ENCODE peak calls at places on chromosome 20, in four cellular contexts. Z is adipocyte; V is cardiac muscle cell; I is stimulated activated CD4-positive, alpha-beta T cell treated with anti-CD3 and anti-CD28 coated beads, Interleukin-12 subunit alpha, Interleukin-12 subunit beta, amount 100 ng/mL, for 4 hours. A is an unnamed sample.

GRCh38 chr20:32517914-32518592 is 67.1 kb downstream of the NOL4L start:
- DNase-seq in Z (no peak), V (no peak), I (no peak), A (no peak)

GRCh38 chr20:48335421-48336090 is 492.2 kb downstream of the PREX1 start:
- DNase-seq in Z (no peak), V (no peak), I (no peak), A (no peak)

GRCh38 chr20:47133809-47134456 is 222.6 kb downstream of the ZMYND8 start:
- DNase-seq in Z (peak), V (no peak), I (no peak), A (no peak)

GRCh38 chr20:50992733-50993457 is 30.0 kb downstream of the KCNG1 start:
- DNase-seq in Z (peak), V (peak), I (peak), A (peak)

GRCh38 chr20:11912013-11912663 is 5.6 kb upstream of the BTBD3 start:
- DNase-seq in Z (no peak), V (peak), I (no peak), A (no peak)

GRCh38 chr20:21189761-21190523 is 64.1 kb downstream of the KIZ start:
- DNase-seq in Z (no peak), V (no peak), I (no peak), A (peak)

GRCh38 chr20:409697-410559 is 1.8 kb downstream of the RBCK1 start:
- DNase-seq in Z (no peak), V (no peak), I (no peak), A (no peak)

GRCh38 chr20:10271470-10272219 is 53.0 kb downstream of the SNAP25 start:
- DNase-seq in Z (no peak), V (no peak), I (no peak), A (no peak)

GRCh38 chr20:38449046-38449445 is 13.9 kb upstream of the SNHG17 start:
- DNase-seq in Z (no peak), V (no peak), I (no peak), A (no peak)

GRCh38 chr20:63482021-63482587 is 9.6 kb upstream of the KCNQ2 start:
- DNase-seq in Z (no peak), V (no peak), I (no peak), A (no peak)

GRCh38 chr20:58420798-58421496 is 31.9 kb downstream of the VAPB start:
- DNase-seq in Z (peak), V (no peak), I (no peak), A (no peak)

GRCh38 chr20:19964289-19965263 is 52.6 kb upstream of the NAA20 start:
- DNase-seq in Z (peak), V (no peak), I (no peak), A (no peak)

GRCh38 chr20:35306931-35307517 is 14.8 kb upstream of the FAM83C start:
- DNase-seq in Z (peak), V (peak), I (no peak), A (peak)

GRCh38 chr20:45037050-45037449 is 63.9 kb downstream of the KCNS1 start:
- DNase-seq in Z (no peak), V (no peak), I (no peak), A (no peak)

GRCh38 chr20:36147707-36148106 is 6.8 kb upstream of the EPB41L1 start:
- DNase-seq in Z (peak), V (no peak), I (no peak), A (no peak)

GRCh38 chr20:15100506-15101160 is 763.2 kb upstream of the FLRT3 start:
- DNase-seq in Z (no peak), V (no peak), I (no peak), A (no peak)

GRCh38 chr20:51204794-51205193 is 181.9 kb upstream of the KCNG1 start:
- DNase-seq in Z (no peak), V (no peak), I (no peak), A (no peak)

GRCh38 chr20:37757550-37757949 is 63.7 kb downstream of the CTNNBL1 start:
- DNase-seq in Z (no peak), V (peak), I (no peak), A (no peak)

GRCh38 chr20:41989935-41990635 is 371.9 kb upstream of the CHD6 start:
- DNase-seq in Z (no peak), V (no peak), I (no peak), A (peak)

GRCh38 chr20:53891306-53891894 is 179.0 kb downstream of the BCAS1 start:
- DNase-seq in Z (no peak), V (no peak), I (no peak), A (no peak)

GRCh38 chr20:4067600-4068261 is 52.4 kb upstream of the RNF24 start:
- DNase-seq in Z (peak), V (no peak), I (no peak), A (no peak)

GRCh38 chr20:15257471-15257870 is 920.1 kb upstream of the FLRT3 start:
- DNase-seq in Z (no peak), V (no peak), I (no peak), A (no peak)

GRCh38 chr20:61684583-61685235 is 381.0 kb downstream of the TAF4 start:
- DNase-seq in Z (no peak), V (no peak), I (no peak), A (no peak)

GRCh38 chr20:12049125-12049524 is 131.4 kb downstream of the BTBD3 start:
- DNase-seq in Z (peak), V (no peak), I (no peak), A (no peak)

GRCh38 chr20:33862709-33863403 is 51.7 kb downstream of the CHMP4B start:
- DNase-seq in Z (peak), V (peak), I (peak), A (peak)

GRCh38 chr20:62040933-62041332 is 24.7 kb downstream of the TAF4 start:
- DNase-seq in Z (no peak), V (no peak), I (no peak), A (no peak)

GRCh38 chr20:19991826-19992225 is 25.3 kb upstream of the NAA20 start:
- DNase-seq in Z (no peak), V (peak), I (no peak), A (no peak)

GRCh38 chr20:11305406-11305805 is 612.3 kb upstream of the BTBD3 start:
- DNase-seq in Z (no peak), V (no peak), I (no peak), A (no peak)